ENCODE peak calls at places on chromosomes 6 and 20, in five cellular contexts. C, U, Z, H and B are unnamed samples. For H3K4me1, the result is how much of the 10 kb centered on the place peaks cover.

GRCh38 chr6:121826156-121826810 is 390.8 kb downstream of the GJA1 start:
- DNase-seq in C (no peak), Z (peak), H (no peak), U (peak), B (peak)

GRCh38 chr6:149049230-149049629 is 268.3 kb upstream of the TAB2 start:
- DNase-seq in U (peak), C (no peak), H (no peak), Z (peak), B (peak)

GRCh38 chr6:167047554-167047953 is 48.4 kb downstream of the CEP43 start:
- DNase-seq in H (peak), U (no peak), C (peak), Z (no peak), B (no peak)

GRCh38 chr6:583639-584038 is 73.3 kb downstream of the HUS1B start:
- DNase-seq in U (no peak), Z (no peak), H (no peak), C (no peak), B (no peak)

GRCh38 chr6:159169557-159170332 is 545 bp downstream of the FNDC1 start:
- DNase-seq in H (peak), U (no peak), C (no peak), Z (peak), B (peak)

GRCh38 chr6:92967352-92967751 is 452.0 kb downstream of the EPHA7 start:
- DNase-seq in Z (no peak), C (peak), H (no peak), U (no peak), B (no peak)

GRCh38 chr6:75201901-75202672 is 3.8 kb downstream of the COL12A1 start:
- DNase-seq in U (no peak), Z (peak), H (no peak), C (no peak), B (peak)

GRCh38 chr20:1440024-1440423 is 26.6 kb downstream of the NSFL1C start:
- DNase-seq in C (peak), Z (peak), U (peak), H (peak), B (no peak)

GRCh38 chr6:144259988-144260387 is 25.1 kb upstream of the UTRN start:
- DNase-seq in Z (no peak), C (no peak), U (peak), H (no peak), B (peak)

GRCh38 chr20:31705598-31706597 is 16.8 kb downstream of the BCL2L1 start:
- DNase-seq in U (peak), Z (no peak), H (no peak), C (peak), B (no peak)
- H3K4me1 ChIP-seq in U (half or more), Z (under half), H (under half), C (half or more), B (under half)

GRCh38 chr20:34724172-34724571 is 20.0 kb downstream of the TP53INP2 start:
- DNase-seq in C (no peak), Z (no peak), H (no peak), U (no peak), B (no peak)

GRCh38 chr20:34732523-34732922 is 28.4 kb downstream of the TP53INP2 start:
- DNase-seq in Z (no peak), C (no peak), U (no peak), H (no peak), B (no peak)

GRCh38 chr20:34729416-34729815 is 25.3 kb downstream of the TP53INP2 start:
- DNase-seq in C (no peak), H (no peak), Z (no peak), U (no peak), B (no peak)
- H2AFZ ChIP-seq in C (no peak), H (no peak), Z (no peak), U (no peak), B (no peak)

DNA sequence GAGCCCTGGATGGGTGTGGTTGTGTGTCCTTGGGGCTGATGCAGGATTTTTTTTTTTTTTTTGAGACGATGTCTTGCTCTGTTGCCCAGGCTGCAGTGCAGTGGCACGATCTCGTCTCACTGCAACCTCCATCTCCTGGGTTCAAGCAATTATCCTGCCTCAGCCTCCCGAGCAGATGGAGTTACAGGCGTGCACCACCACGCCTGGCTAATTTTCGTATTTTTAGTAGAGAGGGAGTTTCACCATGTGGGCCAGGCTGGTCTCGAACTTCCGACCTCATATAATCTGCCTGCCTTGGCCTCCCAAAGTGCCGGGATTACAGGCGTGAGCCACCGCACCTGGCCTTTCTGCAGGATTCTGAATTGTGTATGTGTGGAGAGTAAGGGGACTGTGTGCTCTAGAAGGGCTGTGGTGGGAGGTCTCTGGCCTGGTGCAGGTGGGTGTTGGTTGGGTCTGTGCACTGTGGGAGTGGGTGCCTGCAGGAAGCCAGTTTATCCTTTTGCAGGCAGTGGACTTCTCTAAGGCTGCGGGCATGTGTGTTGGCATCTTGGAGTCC is 11.0 kb upstream of the ID1 start:
- DNase-seq in U (no peak), C (no peak), H (no peak), Z (no peak), B (no peak)
- H3K4me1 ChIP-seq in U (under half), C (under half), H (under half), Z (under half), B (under half)

DNA sequence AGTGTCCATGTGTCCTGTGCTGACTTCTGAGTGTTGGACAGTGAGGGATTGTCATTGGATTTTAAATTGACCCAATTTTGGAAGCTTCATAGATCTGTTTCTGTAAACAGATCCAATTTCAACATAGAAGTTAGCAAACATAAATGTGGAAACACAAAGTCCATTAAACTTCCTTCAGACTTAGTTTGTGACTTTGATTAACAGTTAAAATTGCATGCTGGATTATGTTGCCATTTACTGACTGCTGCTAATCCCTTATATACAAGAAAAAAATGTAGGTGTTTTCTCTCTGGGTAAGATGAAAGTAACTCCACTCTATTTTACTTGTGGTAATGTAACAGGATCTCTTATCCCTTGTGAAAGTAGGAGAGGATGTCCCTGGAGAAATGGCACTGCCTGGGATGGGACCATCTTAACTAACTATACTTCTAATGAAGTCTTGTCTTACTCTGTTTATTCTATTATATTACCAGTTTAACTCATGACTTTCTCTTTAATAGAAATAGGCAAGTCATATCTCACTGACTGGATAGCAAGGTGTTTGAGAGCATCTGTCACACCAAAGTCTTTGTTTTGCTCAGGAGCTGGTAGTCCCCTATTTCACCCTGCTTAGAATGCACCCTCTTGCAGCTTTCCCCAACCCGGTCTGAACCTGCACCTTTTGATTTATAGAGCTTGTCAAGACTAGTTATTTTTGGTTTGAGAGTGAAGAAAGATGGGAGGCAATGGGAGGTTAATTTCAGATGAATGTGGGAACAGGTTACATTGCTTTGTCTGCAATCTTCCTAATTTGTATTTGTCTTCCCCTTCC is 7.2 kb downstream of the TPX2 start:
- DNase-seq in U (no peak), C (no peak), Z (no peak), H (no peak), B (no peak)
- H2AFZ ChIP-seq in U (no peak), C (no peak), Z (no peak), H (no peak), B (no peak)

GRCh38 chr20:47276856-47277541 is 79.5 kb downstream of the ZMYND8 start:
- DNase-seq in Z (peak), C (no peak), H (no peak), U (no peak), B (peak)
- H3K4me1 ChIP-seq in Z (under half), C (under half), H (under half), U (under half), B (under half)

GRCh38 chr6:110366241-110366640 is 8.1 kb upstream of the METTL24 start:
- DNase-seq in C (no peak), U (no peak), H (no peak), Z (no peak), B (no peak)
- H2AFZ ChIP-seq in C (no peak), U (no peak), H (no peak), Z (no peak), B (no peak)

DNA sequence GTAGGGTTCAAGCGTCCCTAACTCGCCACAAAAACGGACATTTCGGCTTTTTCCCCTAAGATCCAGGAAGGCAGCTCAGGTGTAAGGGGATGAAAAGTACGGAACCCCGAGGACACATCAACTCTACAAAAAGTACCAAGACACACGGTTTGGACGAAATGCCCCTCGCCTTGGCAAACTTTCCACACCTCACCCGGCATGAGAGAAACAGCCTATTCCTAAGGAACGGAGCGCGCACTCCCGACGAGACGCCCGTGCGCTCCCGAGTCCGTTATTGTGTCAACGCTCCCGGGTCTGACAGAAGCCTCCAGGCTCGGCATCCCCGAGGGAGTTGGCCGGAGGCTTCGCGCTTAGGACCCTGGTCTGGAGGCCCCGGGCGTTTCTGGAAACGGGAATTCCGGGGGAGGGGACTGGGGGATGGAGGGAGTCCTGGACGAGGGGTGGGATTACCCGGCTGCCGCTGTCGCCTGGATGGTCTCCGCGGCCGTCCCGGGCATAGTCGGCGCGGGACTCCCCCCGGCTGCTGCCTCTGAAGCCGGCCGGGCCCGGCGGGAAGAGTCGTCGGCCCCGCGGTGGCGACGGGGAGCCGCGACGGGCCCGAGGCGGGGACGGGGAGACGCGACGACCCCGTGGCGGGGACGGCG is 808 bp downstream of the ZNF318 start:
- DNase-seq in C (peak), Z (peak), U (peak), H (peak), B (peak)
- H3K4me1 ChIP-seq in C (half or more), Z (under half), U (under half), H (half or more), B (under half)